ENCODE peak calls at places on chromosomes 12 and 14, in nine cellular contexts. One of them, this sample, is unnamed.

GRCh38 chr12:113766880-113767878 is 198.9 kb downstream of the RBM19 start:
- DNase-seq in colonic mucosa: no peak
- DNase-seq in esophagus squamous epithelium: no peak
- DNase-seq in CD8-positive, alpha-beta T cell: no peak
- DNase-seq in AG04450: peak; percentile 41
- DNase-seq in A549: peak; percentile 64
- DNase-seq in lower lobe of right lung: no peak
- DNase-seq in neural progenitor cell: peak; percentile 72
- DNase-seq in upper lobe of right lung: no peak
- DNase-seq in this sample: peak; percentile 83

GRCh38 chr14:95043314-95043713 is 114.0 kb downstream of the DICER1 start:
- DNase-seq in esophagus squamous epithelium: no peak
- DNase-seq in neural progenitor cell: no peak
- DNase-seq in CD8-positive, alpha-beta T cell: no peak
- DNase-seq in upper lobe of right lung: peak; percentile 40
- DNase-seq in lower lobe of right lung: no peak
- DNase-seq in colonic mucosa: no peak
- DNase-seq in A549: no peak
- DNase-seq in AG04450: no peak
- DNase-seq in this sample: no peak

GRCh38 chr12:43964966-43965365 is 129.1 kb downstream of the TMEM117 start:
- DNase-seq in upper lobe of right lung: no peak
- DNase-seq in lower lobe of right lung: no peak
- DNase-seq in colonic mucosa: no peak
- DNase-seq in A549: peak; percentile 4
- DNase-seq in CD8-positive, alpha-beta T cell: no peak
- DNase-seq in AG04450: no peak
- DNase-seq in neural progenitor cell: no peak
- DNase-seq in esophagus squamous epithelium: no peak
- DNase-seq in this sample: peak; percentile 13

GRCh38 chr12:108589028-108589839 is 8.7 kb downstream of the TMEM119 start:
- DNase-seq in upper lobe of right lung: peak; percentile 32
- DNase-seq in esophagus squamous epithelium: no peak
- DNase-seq in AG04450: no peak
- DNase-seq in A549: no peak
- DNase-seq in lower lobe of right lung: no peak
- DNase-seq in CD8-positive, alpha-beta T cell: no peak
- DNase-seq in neural progenitor cell: peak; percentile 35
- DNase-seq in colonic mucosa: no peak
- DNase-seq in this sample: peak; percentile 55

GRCh38 chr12:97982684-97983083 is 520.1 kb downstream of the RMST start:
- DNase-seq in upper lobe of right lung: no peak
- DNase-seq in colonic mucosa: no peak
- DNase-seq in CD8-positive, alpha-beta T cell: no peak
- DNase-seq in A549: no peak
- DNase-seq in esophagus squamous epithelium: no peak
- DNase-seq in neural progenitor cell: no peak
- DNase-seq in AG04450: no peak
- DNase-seq in lower lobe of right lung: no peak
- DNase-seq in this sample: no peak

GRCh38 chr12:85036736-85037135 is 585 bp downstream of the LRRIQ1 start:
- DNase-seq in upper lobe of right lung: no peak
- DNase-seq in CD8-positive, alpha-beta T cell: no peak
- DNase-seq in colonic mucosa: no peak
- DNase-seq in lower lobe of right lung: no peak
- DNase-seq in AG04450: no peak
- DNase-seq in neural progenitor cell: no peak
- DNase-seq in esophagus squamous epithelium: no peak
- DNase-seq in A549: no peak
- DNase-seq in this sample: no peak

GRCh38 chr14:23406725-23407355 is 1.2 kb downstream of the MYH6 start:
- DNase-seq in esophagus squamous epithelium: no peak
- DNase-seq in AG04450: no peak
- DNase-seq in neural progenitor cell: no peak
- DNase-seq in lower lobe of right lung: no peak
- DNase-seq in CD8-positive, alpha-beta T cell: no peak
- DNase-seq in upper lobe of right lung: no peak
- DNase-seq in A549: no peak
- DNase-seq in colonic mucosa: no peak
- DNase-seq in this sample: no peak

GRCh38 chr12:3727877-3728632 is 24.9 kb downstream of the CRACR2A start:
- DNase-seq in upper lobe of right lung: no peak
- DNase-seq in CD8-positive, alpha-beta T cell: no peak
- DNase-seq in colonic mucosa: no peak
- DNase-seq in AG04450: peak; percentile 15
- DNase-seq in esophagus squamous epithelium: no peak
- DNase-seq in lower lobe of right lung: no peak
- DNase-seq in A549: no peak
- DNase-seq in neural progenitor cell: peak; percentile 20
- DNase-seq in this sample: peak; percentile 27

GRCh38 chr14:104878582-104878981 is 13.5 kb downstream of the CEP170B start:
- DNase-seq in lower lobe of right lung: peak; percentile 30
- DNase-seq in A549: no peak
- DNase-seq in AG04450: no peak
- DNase-seq in esophagus squamous epithelium: no peak
- DNase-seq in upper lobe of right lung: no peak
- DNase-seq in colonic mucosa: no peak
- DNase-seq in neural progenitor cell: no peak
- DNase-seq in CD8-positive, alpha-beta T cell: no peak
- DNase-seq in this sample: no peak

GRCh38 chr12:115223322-115223721 is 539.3 kb upstream of the TBX3 start:
- DNase-seq in A549: peak; percentile 39
- DNase-seq in upper lobe of right lung: no peak
- DNase-seq in lower lobe of right lung: no peak
- DNase-seq in AG04450: peak; percentile 42
- DNase-seq in esophagus squamous epithelium: no peak
- DNase-seq in neural progenitor cell: no peak
- DNase-seq in CD8-positive, alpha-beta T cell: no peak
- DNase-seq in colonic mucosa: no peak
- DNase-seq in this sample: peak; percentile 64

GRCh38 chr12:116863275-116863767 is 17.9 kb downstream of the HRK start:
- DNase-seq in lower lobe of right lung: no peak
- DNase-seq in AG04450: peak; percentile 27
- DNase-seq in esophagus squamous epithelium: no peak
- DNase-seq in A549: peak; percentile 65
- DNase-seq in colonic mucosa: peak; percentile 57
- DNase-seq in neural progenitor cell: peak; percentile 55
- DNase-seq in upper lobe of right lung: no peak
- DNase-seq in CD8-positive, alpha-beta T cell: no peak
- DNase-seq in this sample: peak; percentile 65

GRCh38 chr12:116862167-116862566 is 19.1 kb downstream of the HRK start:
- DNase-seq in upper lobe of right lung: no peak
- DNase-seq in AG04450: no peak
- DNase-seq in lower lobe of right lung: no peak
- DNase-seq in CD8-positive, alpha-beta T cell: no peak
- DNase-seq in neural progenitor cell: no peak
- DNase-seq in colonic mucosa: no peak
- DNase-seq in esophagus squamous epithelium: no peak
- DNase-seq in A549: no peak
- DNase-seq in this sample: no peak

GRCh38 chr12:116856729-116857128 is 24.5 kb downstream of the HRK start:
- DNase-seq in neural progenitor cell: no peak
- DNase-seq in esophagus squamous epithelium: no peak
- DNase-seq in CD8-positive, alpha-beta T cell: no peak
- DNase-seq in lower lobe of right lung: no peak
- DNase-seq in A549: no peak
- DNase-seq in colonic mucosa: peak; percentile 75
- DNase-seq in AG04450: no peak
- DNase-seq in upper lobe of right lung: no peak
- DNase-seq in this sample: no peak

GRCh38 chr12:116861331-116861730 is 19.9 kb downstream of the HRK start:
- DNase-seq in AG04450: peak; percentile 75
- DNase-seq in A549: no peak
- DNase-seq in lower lobe of right lung: no peak
- DNase-seq in esophagus squamous epithelium: no peak
- DNase-seq in neural progenitor cell: peak; percentile 34
- DNase-seq in colonic mucosa: no peak
- DNase-seq in upper lobe of right lung: no peak
- DNase-seq in CD8-positive, alpha-beta T cell: no peak
- DNase-seq in this sample: peak; percentile 77

GRCh38 chr12:116860281-116860680 is 21.0 kb downstream of the HRK start:
- DNase-seq in AG04450: no peak
- DNase-seq in A549: no peak
- DNase-seq in CD8-positive, alpha-beta T cell: no peak
- DNase-seq in esophagus squamous epithelium: no peak
- DNase-seq in upper lobe of right lung: no peak
- DNase-seq in lower lobe of right lung: no peak
- DNase-seq in neural progenitor cell: no peak
- DNase-seq in colonic mucosa: no peak
- DNase-seq in this sample: no peak
- H3K4me3 ChIP-seq in AG04450: no peak overlapping the region
- H3K4me3 ChIP-seq in A549: no peak overlapping the region
- H3K4me3 ChIP-seq in CD8-positive, alpha-beta T cell: no peak overlapping the region
- H3K4me3 ChIP-seq in esophagus squamous epithelium: no peak overlapping the region
- H3K4me3 ChIP-seq in upper lobe of right lung: no peak overlapping the region
- H3K4me3 ChIP-seq in lower lobe of right lung: no peak overlapping the region
- H3K4me3 ChIP-seq in neural progenitor cell: no peak overlapping the region
- H3K4me3 ChIP-seq in colonic mucosa: no peak overlapping the region
- H3K4me3 ChIP-seq in this sample: no peak overlapping the region

DNA sequence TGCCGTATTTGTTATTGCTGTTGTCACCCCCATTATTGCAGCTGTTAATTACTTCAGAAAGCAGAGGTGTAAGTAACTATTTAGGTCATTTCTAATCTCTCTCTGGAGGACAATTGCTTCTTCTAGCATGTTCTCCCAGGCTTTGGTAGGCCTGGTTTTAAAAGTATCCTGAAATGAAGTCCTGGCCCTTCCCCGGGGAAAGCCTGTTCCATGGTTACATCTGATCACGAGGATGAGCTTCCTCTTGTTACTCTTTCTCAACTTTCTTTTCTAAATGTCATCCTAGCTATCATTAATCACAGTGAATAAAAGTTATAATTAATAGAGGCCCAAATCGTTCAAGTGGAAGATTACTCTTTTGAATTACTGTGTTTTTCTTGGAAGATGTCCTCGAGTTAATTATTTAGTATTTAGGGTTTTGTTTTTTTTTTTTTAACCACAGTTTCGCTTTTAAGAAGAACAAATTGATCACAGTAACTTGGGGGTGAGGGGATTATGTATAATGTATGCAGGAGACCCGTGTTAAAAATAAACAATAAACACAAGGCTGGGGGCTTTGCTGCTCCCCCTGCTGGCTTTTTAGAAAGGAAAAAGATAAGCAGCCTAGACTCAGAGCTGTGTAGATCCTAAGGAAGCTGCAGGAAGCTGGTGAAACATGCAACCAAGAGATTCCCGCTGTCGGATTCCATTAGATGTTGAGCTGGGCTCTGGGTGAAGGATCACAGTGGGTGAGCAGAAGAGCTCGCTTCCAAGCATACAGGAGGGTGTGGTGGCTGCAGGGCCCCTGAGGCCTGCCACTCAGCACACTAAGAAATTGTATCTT is 420.1 kb downstream of the FUT8 start:
- DNase-seq in CD8-positive, alpha-beta T cell: no peak
- DNase-seq in upper lobe of right lung: no peak
- DNase-seq in lower lobe of right lung: no peak
- DNase-seq in A549: no peak
- DNase-seq in colonic mucosa: no peak
- DNase-seq in AG04450: no peak
- DNase-seq in esophagus squamous epithelium: no peak
- DNase-seq in neural progenitor cell: peak; percentile 68
- DNase-seq in this sample: peak; percentile 15
- TF ChIP-seq CTCF in CD8-positive, alpha-beta T cell: no peak
- TF ChIP-seq CTCF in upper lobe of right lung: no peak
- TF ChIP-seq CTCF in lower lobe of right lung: no peak
- TF ChIP-seq CTCF in A549: peak; percentile 47
- TF ChIP-seq CTCF in colonic mucosa: no peak
- TF ChIP-seq CTCF in AG04450: peak; percentile 46
- TF ChIP-seq CTCF in esophagus squamous epithelium: no peak
- TF ChIP-seq CTCF in neural progenitor cell: peak; percentile 62
- TF ChIP-seq CTCF in this sample: peak; percentile 42

GRCh38 chr12:80692114-80692513 is 15.3 kb upstream of the MYF6 start:
- DNase-seq in upper lobe of right lung: no peak
- DNase-seq in neural progenitor cell: no peak
- DNase-seq in A549: no peak
- DNase-seq in lower lobe of right lung: no peak
- DNase-seq in colonic mucosa: no peak
- DNase-seq in esophagus squamous epithelium: no peak
- DNase-seq in AG04450: no peak
- DNase-seq in CD8-positive, alpha-beta T cell: no peak
- DNase-seq in this sample: no peak
- H3K4me3 ChIP-seq in upper lobe of right lung: no peak overlapping the region
- H3K4me3 ChIP-seq in neural progenitor cell: no peak overlapping the region
- H3K4me3 ChIP-seq in A549: no peak overlapping the region
- H3K4me3 ChIP-seq in lower lobe of right lung: no peak overlapping the region
- H3K4me3 ChIP-seq in colonic mucosa: no peak overlapping the region
- H3K4me3 ChIP-seq in esophagus squamous epithelium: no peak overlapping the region
- H3K4me3 ChIP-seq in AG04450: no peak overlapping the region
- H3K4me3 ChIP-seq in CD8-positive, alpha-beta T cell: no peak overlapping the region
- H3K4me3 ChIP-seq in this sample: no peak overlapping the region

GRCh38 chr14:92655802-92656201 is 92.6 kb downstream of the LGMN start:
- DNase-seq in neural progenitor cell: no peak
- DNase-seq in AG04450: no peak
- DNase-seq in colonic mucosa: no peak
- DNase-seq in esophagus squamous epithelium: no peak
- DNase-seq in CD8-positive, alpha-beta T cell: no peak
- DNase-seq in upper lobe of right lung: no peak
- DNase-seq in A549: no peak
- DNase-seq in lower lobe of right lung: no peak
- DNase-seq in this sample: no peak

GRCh38 chr14:92657457-92658142 is 90.8 kb downstream of the LGMN start:
- DNase-seq in esophagus squamous epithelium: no peak
- DNase-seq in upper lobe of right lung: peak; percentile 89
- DNase-seq in colonic mucosa: no peak
- DNase-seq in lower lobe of right lung: peak; percentile 88
- DNase-seq in A549: no peak
- DNase-seq in neural progenitor cell: no peak
- DNase-seq in AG04450: no peak
- DNase-seq in CD8-positive, alpha-beta T cell: no peak
- DNase-seq in this sample: no peak

GRCh38 chr14:92658160-92658559 is 90.3 kb downstream of the LGMN start:
- DNase-seq in CD8-positive, alpha-beta T cell: no peak
- DNase-seq in lower lobe of right lung: no peak
- DNase-seq in esophagus squamous epithelium: no peak
- DNase-seq in colonic mucosa: no peak
- DNase-seq in AG04450: no peak
- DNase-seq in A549: no peak
- DNase-seq in neural progenitor cell: no peak
- DNase-seq in upper lobe of right lung: no peak
- DNase-seq in this sample: no peak

GRCh38 chr14:92655372-92655771 is 93.1 kb downstream of the LGMN start:
- DNase-seq in esophagus squamous epithelium: no peak
- DNase-seq in A549: no peak
- DNase-seq in lower lobe of right lung: no peak
- DNase-seq in CD8-positive, alpha-beta T cell: no peak
- DNase-seq in neural progenitor cell: no peak
- DNase-seq in AG04450: no peak
- DNase-seq in colonic mucosa: no peak
- DNase-seq in upper lobe of right lung: no peak
- DNase-seq in this sample: no peak

DNA sequence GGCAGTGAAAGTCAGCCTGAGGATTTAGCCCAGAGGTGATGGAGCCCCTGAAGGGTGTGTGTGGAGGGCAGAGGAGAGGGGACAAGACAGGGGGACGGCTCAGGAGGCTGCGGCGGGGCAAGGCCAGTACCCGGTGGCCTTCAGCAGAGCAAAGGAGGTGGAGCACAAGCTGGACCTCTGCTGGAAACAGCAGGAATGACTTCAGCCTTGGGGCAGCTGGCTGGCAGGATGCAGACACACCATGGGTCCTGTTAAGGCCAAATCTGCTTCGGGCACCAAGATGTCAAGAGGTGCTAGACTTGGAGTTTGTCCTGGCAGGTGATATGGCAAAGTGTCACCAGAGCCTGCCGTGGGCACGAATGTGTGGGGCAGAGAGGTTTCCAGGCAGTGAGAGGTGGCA is 92.1 kb downstream of the LGMN start:
- DNase-seq in AG04450: no peak
- DNase-seq in esophagus squamous epithelium: no peak
- DNase-seq in upper lobe of right lung: no peak
- DNase-seq in CD8-positive, alpha-beta T cell: no peak
- DNase-seq in A549: no peak
- DNase-seq in lower lobe of right lung: no peak
- DNase-seq in neural progenitor cell: no peak
- DNase-seq in colonic mucosa: no peak
- DNase-seq in this sample: no peak
- TF ChIP-seq CTCF in AG04450: peak; percentile 11
- TF ChIP-seq CTCF in esophagus squamous epithelium: no peak
- TF ChIP-seq CTCF in upper lobe of right lung: no peak
- TF ChIP-seq CTCF in CD8-positive, alpha-beta T cell: no peak
- TF ChIP-seq CTCF in A549: no peak
- TF ChIP-seq CTCF in lower lobe of right lung: no peak
- TF ChIP-seq CTCF in neural progenitor cell: peak; percentile 7
- TF ChIP-seq CTCF in colonic mucosa: no peak
- TF ChIP-seq CTCF in this sample: peak; percentile 7